ENCODE peak calls at places on chromosome 4, in nine cellular contexts. M is progenitor cell of endocrine pancreas; A is Calu3; L is GM18507; G is globus pallidus; W is AG20443; V is ecto neural progenitor cell; E is brain microvascular endothelial cell; F is activated CD4-positive, alpha-beta T cell treated with anti-CD3 and anti-CD28 coated beads, Interleukin-2, amount 10 ng/mL, durations not matched to agents 7 days and 5 days. P is an unnamed sample.

GRCh38 chr4:123488916-123489315 is 92.3 kb downstream of the SPRY1 start:
- DNase-seq in F (no peak), W (peak; percentile 41), E (peak; percentile 81), V (no peak), M (no peak), A (peak; percentile 23), L (no peak), G (no peak), P (no peak)

GRCh38 chr4:26369132-26370036 is 48.6 kb downstream of the RBPJ start:
- DNase-seq in M (no peak), W (peak; percentile 20), F (no peak), V (no peak), A (no peak), L (no peak), G (peak; percentile 53), E (no peak), P (no peak)

GRCh38 chr4:68434836-68435235 is 12.4 kb upstream of the TMPRSS11E start:
- DNase-seq in V (no peak), M (no peak), A (no peak), G (no peak), E (no peak), F (no peak), L (no peak), W (no peak), P (no peak)

GRCh38 chr4:76562851-76563803 is 128.1 kb downstream of the SHROOM3 start:
- DNase-seq in E (no peak), W (no peak), V (no peak), F (no peak), G (no peak), M (no peak), L (no peak), A (no peak), P (no peak)

GRCh38 chr4:150647008-150647407 is 65.1 kb downstream of the MAB21L2 start:
- DNase-seq in F (no peak), V (no peak), A (no peak), G (no peak), M (no peak), L (no peak), E (no peak), W (no peak), P (no peak)

GRCh38 chr4:189278559-189279165 is 662.0 kb upstream of the FRG1 start:
- DNase-seq in L (no peak), V (no peak), W (no peak), M (no peak), E (no peak), F (no peak), G (no peak), A (no peak), P (no peak)

GRCh38 chr4:161143375-161143774 is 1020.4 kb downstream of the FSTL5 start:
- DNase-seq in F (no peak), M (no peak), L (no peak), W (no peak), V (no peak), E (no peak), A (no peak), G (no peak), P (no peak)

GRCh38 chr4:97911236-97911906 is 231.9 kb downstream of the STPG2 start:
- DNase-seq in M (no peak), G (no peak), E (no peak), L (no peak), W (no peak), V (peak; percentile 55), F (no peak), A (no peak), P (no peak)

GRCh38 chr4:87119965-87120364 is 100.5 kb downstream of the KLHL8 start:
- DNase-seq in W (no peak), E (no peak), L (no peak), F (no peak), G (no peak), A (no peak), V (no peak), M (no peak), P (no peak)

GRCh38 chr4:3228881-3229280 is 20.1 kb upstream of the MSANTD1 start:
- DNase-seq in V (no peak), L (no peak), G (no peak), F (no peak), W (no peak), A (no peak), E (no peak), M (no peak), P (no peak)

GRCh38 chr4:156547891-156548290 is 423.7 kb downstream of the PDGFC start:
- DNase-seq in E (no peak), M (no peak), W (no peak), L (no peak), A (no peak), G (no peak), V (no peak), F (no peak), P (no peak)

GRCh38 chr4:177574446-177574845 is 132.2 kb upstream of the AGA start:
- DNase-seq in A (no peak), F (no peak), E (no peak), V (no peak), G (no peak), L (no peak), W (no peak), M (no peak), P (no peak)

GRCh38 chr4:3287271-3287971 is 5.4 kb upstream of the RGS12 start:
- DNase-seq in A (no peak), M (no peak), G (no peak), F (no peak), V (no peak), L (no peak), E (no peak), W (no peak), P (no peak)

GRCh38 chr4:31041385-31041784 is 321.2 kb downstream of the PCDH7 start:
- DNase-seq in M (no peak), A (no peak), G (no peak), V (no peak), L (no peak), E (no peak), W (no peak), F (no peak), P (no peak)

GRCh38 chr4:16032871-16033505 is 50.8 kb downstream of the PROM1 start:
- DNase-seq in F (no peak), E (no peak), M (no peak), G (no peak), W (no peak), V (no peak), L (no peak), A (no peak), P (no peak)

GRCh38 chr4:142203505-142203904 is 567.1 kb downstream of the IL15 start:
- DNase-seq in L (no peak), W (no peak), G (no peak), E (no peak), V (no peak), F (no peak), A (no peak), M (no peak), P (no peak)

GRCh38 chr4:44493924-44494323 is 45.3 kb upstream of the KCTD8 start:
- DNase-seq in V (no peak), G (peak; percentile 15), E (peak; percentile 0), A (no peak), M (no peak), F (no peak), L (no peak), W (peak; percentile 24), P (no peak)

GRCh38 chr4:5371415-5372190 is 320.3 kb downstream of the STK32B start:
- DNase-seq in F (no peak), E (peak; percentile 65), G (no peak), W (peak; percentile 63), A (no peak), V (no peak), M (no peak), L (no peak), P (no peak)

GRCh38 chr4:135277116-135277979 is 1075.8 kb upstream of the PABPC4L start:
- DNase-seq in L (no peak), A (no peak), W (no peak), E (peak; percentile 61), M (no peak), V (no peak), F (no peak), G (no peak), P (no peak)

GRCh38 chr4:164212134-164212533 is 541.8 kb upstream of the SMIM31 start:
- DNase-seq in V (no peak), L (no peak), E (no peak), W (no peak), A (no peak), F (no peak), G (no peak), M (no peak), P (no peak)

GRCh38 chr4:3516836-3517730 is 15.1 kb downstream of the LRPAP1 start:
- DNase-seq in F (no peak), M (no peak), A (no peak), L (no peak), W (no peak), V (no peak), E (no peak), G (no peak), P (peak; percentile 13)

GRCh38 chr4:75916091-75916661 is 13.9 kb upstream of the PPEF2 start:
- DNase-seq in V (peak; percentile 40), W (peak; percentile 76), A (peak; percentile 32), E (peak; percentile 35), L (no peak), F (peak; percentile 54), G (peak; percentile 13), M (no peak), P (peak; percentile 44)

GRCh38 chr4:29276150-29276549 is 1444.0 kb upstream of the PCDH7 start:
- DNase-seq in V (no peak), F (no peak), W (no peak), G (no peak), A (no peak), E (no peak), L (no peak), M (no peak), P (no peak)

GRCh38 chr4:6058531-6059374 is 40.5 kb upstream of the C4orf50 start:
- DNase-seq in L (no peak), W (no peak), F (no peak), M (no peak), G (no peak), A (no peak), V (no peak), E (no peak), P (no peak)

GRCh38 chr4:156764145-156764544 is 207.5 kb downstream of the PDGFC start:
- DNase-seq in E (no peak), V (no peak), W (peak; percentile 25), F (no peak), L (no peak), A (no peak), M (no peak), G (no peak), P (no peak)

GRCh38 chr4:77619408-77619807 is 13.8 kb downstream of the CXCL13 start:
- DNase-seq in W (no peak), A (peak; percentile 56), G (peak; percentile 64), F (no peak), L (no peak), M (no peak), V (no peak), E (no peak), P (no peak)

GRCh38 chr4:84803720-84804119 is 162.8 kb downstream of the WDFY3 start:
- DNase-seq in F (no peak), M (no peak), A (no peak), V (no peak), E (no peak), W (peak; percentile 9), G (no peak), L (no peak), P (no peak)

GRCh38 chr4:168917150-168917779 is 92.8 kb downstream of the CBR4 start:
- DNase-seq in A (no peak), G (peak; percentile 20), E (peak; percentile 24), L (peak; percentile 20), V (no peak), W (peak; percentile 50), M (no peak), F (peak; percentile 21), P (no peak)

GRCh38 chr4:128519163-128519810 is 231.7 kb upstream of the PGRMC2 start:
- DNase-seq in F (no peak), M (no peak), L (no peak), E (no peak), A (no peak), W (no peak), G (peak; percentile 14), V (no peak), P (no peak)

GRCh38 chr4:156888762-156889161 is 82.8 kb downstream of the PDGFC start:
- DNase-seq in L (no peak), F (no peak), V (no peak), A (no peak), W (peak; percentile 49), E (peak; percentile 42), M (no peak), G (no peak), P (no peak)

GRCh38 chr4:6270691-6271121 is 1.1 kb downstream of the WFS1 start:
- DNase-seq in W (peak; percentile 49), V (no peak), L (no peak), M (no peak), E (no peak), G (no peak), A (peak; percentile 3), F (no peak), P (no peak)